ENCODE peak calls at places on chromosomes 2 and 18, in four cellular contexts. M is AG10803, X is dorsolateral prefrontal cortex, Y is GM12865. W is an unnamed sample.

GRCh38 chr18:77140439-77141109 is 8.0 kb upstream of the MBP start:
- DNase-seq in Y (no peak), M (no peak), X (no peak), W (no peak)

GRCh38 chr2:205546417-205546816 is 135.9 kb upstream of the NRP2 start:
- DNase-seq in M (no peak), X (no peak), Y (no peak), W (no peak)

GRCh38 chr2:238985036-238985729 is 137.3 kb downstream of the TWIST2 start:
- DNase-seq in M (no peak), X (no peak), Y (no peak), W (no peak)

GRCh38 chr2:49661809-49662208 is 507.5 kb upstream of the FSHR start:
- DNase-seq in X (no peak), Y (no peak), M (no peak), W (no peak)

GRCh38 chr2:179898873-179899272 is 37.5 kb upstream of the ZNF385B start:
- DNase-seq in X (no peak), M (peak), Y (peak), W (no peak)

GRCh38 chr2:71927757-71928715 is 219.6 kb downstream of the CYP26B1 start:
- DNase-seq in Y (no peak), M (no peak), X (no peak), W (no peak)

GRCh38 chr2:118032169-118033013 is 18.5 kb upstream of the CCDC93 start:
- DNase-seq in X (peak), M (peak), Y (peak), W (no peak)

GRCh38 chr2:219497495-219498279 is 1.0 kb upstream of the GMPPA start:
- DNase-seq in Y (peak), M (peak), X (peak), W (no peak)

GRCh38 chr2:157488877-157489276 is 45.0 kb upstream of the CYTIP start:
- DNase-seq in X (no peak), Y (no peak), M (no peak), W (peak)

GRCh38 chr2:98805412-98806265 is 74.7 kb upstream of the MGAT4A start:
- DNase-seq in Y (no peak), M (peak), X (no peak), W (peak)

GRCh38 chr2:173075781-173076556 is at the start of gene MAP3K20:
- DNase-seq in M (peak), X (no peak), Y (peak), W (no peak)

GRCh38 chr18:35074581-35074980 is 33.4 kb downstream of the MAPRE2 start:
- DNase-seq in Y (no peak), M (no peak), X (no peak), W (no peak)

GRCh38 chr2:84033347-84033974 is 425.6 kb downstream of the SUCLG1 start:
- DNase-seq in Y (no peak), M (no peak), X (no peak), W (no peak)

GRCh38 chr18:38305941-38306340 is 740.3 kb upstream of the CELF4 start:
- DNase-seq in X (no peak), Y (no peak), M (no peak), W (no peak)

GRCh38 chr2:144183744-144184143 is 336.2 kb downstream of the ZEB2 start:
- DNase-seq in X (no peak), M (peak), Y (peak), W (no peak)

GRCh38 chr2:60980031-60980815 is 37.3 kb upstream of the PEX13 start:
- DNase-seq in X (no peak), Y (peak), M (no peak), W (no peak)

GRCh38 chr2:200306719-200306968 is 151 bp downstream of the SPATS2L start:
- DNase-seq in X (no peak), Y (no peak), M (no peak), W (no peak)

GRCh38 chr2:177857538-177857937 is 215.0 kb downstream of the PDE11A start:
- DNase-seq in X (no peak), M (no peak), Y (no peak), W (no peak)

GRCh38 chr2:129192841-129193253 is 786.6 kb upstream of the RAB6C start:
- DNase-seq in Y (no peak), M (no peak), X (no peak), W (no peak)

GRCh38 chr2:45004569-45005181 is 4.6 kb downstream of the SIX2 start:
- DNase-seq in M (no peak), X (no peak), Y (no peak), W (no peak)

GRCh38 chr2:212922701-212923100 is 228.7 kb downstream of the IKZF2 start:
- DNase-seq in X (no peak), Y (no peak), M (no peak), W (no peak)

GRCh38 chr2:121486191-121486590 is 44.5 kb upstream of the RNU4ATAC start:
- DNase-seq in Y (no peak), M (no peak), X (no peak), W (no peak)

GRCh38 chr2:241858206-241859016 is at the start of gene PDCD1:
- DNase-seq in X (no peak), Y (peak), M (no peak), W (no peak)

GRCh38 chr2:240239325-240239724 is 98.9 kb upstream of the OTOS start:
- DNase-seq in M (no peak), Y (no peak), X (no peak), W (no peak)

GRCh38 chr18:26768388-26768787 is 97.1 kb downstream of the AQP4 start:
- DNase-seq in Y (no peak), X (no peak), M (no peak), W (no peak)

GRCh38 chr2:161046876-161047275 is 113.4 kb upstream of the TANK start:
- DNase-seq in M (no peak), X (no peak), Y (no peak), W (no peak)

GRCh38 chr2:32061973-32062861 is 1.1 kb upstream of the SPAST start:
- DNase-seq in X (no peak), M (peak), Y (peak), W (no peak)

GRCh38 chr18:27763936-27764335 is 413.0 kb downstream of the CDH2 start:
- DNase-seq in X (no peak), Y (no peak), M (no peak), W (no peak)

GRCh38 chr2:144912206-144912605 is 392.3 kb upstream of the ZEB2 start:
- DNase-seq in Y (no peak), X (no peak), M (peak), W (no peak)

GRCh38 chr18:8706545-8706980 is 1.2 kb downstream of the MTCL1 start:
- DNase-seq in Y (no peak), X (no peak), M (no peak), W (no peak)

GRCh38 chr2:16487686-16488085 is 177.9 kb downstream of the CYRIA start:
- DNase-seq in M (peak), Y (peak), X (no peak), W (no peak)

GRCh38 chr18:13301691-13302469 is 83.3 kb downstream of the LDLRAD4 start:
- DNase-seq in M (peak), Y (no peak), X (no peak), W (no peak)

DNA sequence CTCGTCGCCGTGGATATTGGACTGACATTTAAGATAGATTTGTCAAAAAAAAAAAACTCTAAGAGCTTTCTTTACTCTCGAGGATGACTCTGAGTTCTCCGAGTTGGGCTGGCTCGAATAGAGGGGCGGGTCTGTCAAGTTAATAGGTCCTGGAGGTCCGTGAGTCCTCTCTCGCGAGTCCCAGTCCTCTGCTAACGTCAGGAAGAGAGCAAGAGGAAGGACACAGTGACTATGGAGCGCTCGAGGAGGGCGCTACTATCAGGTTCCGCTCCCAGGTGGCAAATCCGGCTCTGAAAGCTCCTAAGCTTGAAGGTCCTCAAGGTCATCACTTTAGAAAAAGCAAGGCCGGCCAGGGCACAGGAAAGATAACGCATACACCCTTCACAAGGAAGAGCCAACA is 404 bp upstream of the AKAIN1 start:
- DNase-seq in M (no peak), Y (no peak), X (no peak), W (no peak)
- H3K4me3 ChIP-seq in M (no peak), Y (no peak), X (peak), W (no peak)

GRCh38 chr18:12086677-12087482 is 6.8 kb upstream of the ANKRD62 start:
- DNase-seq in Y (no peak), X (no peak), M (no peak), W (no peak)
- TF ChIP-seq CTCF in Y (no peak), X (no peak), M (no peak), W (no peak)

GRCh38 chr18:10927980-10928605 is 221.3 kb downstream of the PIEZO2 start:
- DNase-seq in X (no peak), Y (peak), M (no peak), W (no peak)

GRCh38 chr18:10930078-10930477 is 219.3 kb downstream of the PIEZO2 start:
- DNase-seq in Y (no peak), M (no peak), X (no peak), W (no peak)

GRCh38 chr18:10928971-10929373 is 220.4 kb downstream of the PIEZO2 start:
- DNase-seq in Y (peak), X (no peak), M (peak), W (no peak)

GRCh38 chr18:10926565-10927194 is 222.7 kb downstream of the PIEZO2 start:
- DNase-seq in X (no peak), M (peak), Y (peak), W (no peak)

GRCh38 chr18:10927290-10927979 is 221.9 kb downstream of the PIEZO2 start:
- DNase-seq in X (no peak), Y (no peak), M (peak), W (no peak)
- H3K4me3 ChIP-seq in X (no peak), Y (peak), M (peak), W (peak)

GRCh38 chr2:12126325-12126724 is 379.9 kb downstream of the LPIN1 start:
- DNase-seq in Y (no peak), M (no peak), X (no peak), W (no peak)

GRCh38 chr2:12127639-12128038 is 381.2 kb downstream of the LPIN1 start:
- DNase-seq in Y (peak), M (no peak), X (no peak), W (no peak)

DNA sequence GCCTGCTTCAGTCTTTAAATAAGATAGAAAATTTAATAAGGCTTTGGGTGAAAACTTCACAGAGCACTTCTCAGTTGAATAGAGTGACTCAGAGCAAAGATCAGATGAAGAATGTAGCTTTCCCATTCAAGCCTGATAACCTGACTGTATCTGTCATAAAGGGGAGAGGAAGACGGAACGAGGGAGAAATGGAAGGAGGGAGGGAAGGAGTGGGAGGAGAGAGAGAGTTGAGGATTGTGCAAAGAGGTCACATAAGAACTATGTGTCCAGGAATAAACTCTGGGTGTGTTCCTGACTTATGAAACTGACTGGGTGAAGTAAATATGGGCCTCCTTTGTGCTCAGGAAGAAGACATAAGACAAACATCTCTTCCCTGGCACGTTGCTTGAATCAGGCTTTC is 385.5 kb downstream of the LPIN1 start:
- DNase-seq in X (no peak), M (peak), Y (no peak), W (no peak)
- TF ChIP-seq CTCF in X (no peak), M (no peak), Y (no peak), W (no peak)

GRCh38 chr18:10726198-10727068 is 200.6 kb downstream of the NAPG start:
- DNase-seq in M (no peak), Y (no peak), X (no peak), W (no peak)
- H3K4me3 ChIP-seq in M (no peak), Y (no peak), X (peak), W (no peak)